ENCODE peak calls at places on chromosomes 7 and 10, in five cellular contexts. Q is HFF-Myc, U is AG04449, O is transverse colon, W is epithelial cell of esophagus. J is an unnamed sample.

GRCh38 chr7:122304604-122304975 is at the start of gene FEZF1:
- DNase-seq in W (no peak), Q (no peak), U (no peak), O (no peak), J (no peak)

GRCh38 chr7:18037609-18038008 is 10.0 kb upstream of the PRPS1L1 start:
- DNase-seq in U (no peak), O (no peak), W (no peak), Q (no peak), J (no peak)

GRCh38 chr10:114282526-114282925 is 43.5 kb downstream of the VWA2 start:
- DNase-seq in W (no peak), Q (no peak), U (no peak), O (no peak), J (no peak)

GRCh38 chr7:144830811-144831210 is 5.0 kb downstream of the TPK1 start:
- DNase-seq in W (peak), O (no peak), Q (no peak), U (no peak), J (no peak)

GRCh38 chr10:7872041-7872442 is 53.7 kb downstream of the TAF3 start:
- DNase-seq in Q (no peak), O (no peak), W (peak), U (no peak), J (no peak)

GRCh38 chr10:62726142-62726541 is 78.4 kb upstream of the ADO start:
- DNase-seq in W (peak), O (no peak), U (no peak), Q (no peak), J (no peak)

GRCh38 chr7:141072548-141073172 is 1.2 kb upstream of the TMEM178B start:
- DNase-seq in W (peak), U (no peak), Q (no peak), O (peak), J (no peak)

GRCh38 chr7:133755922-133756321 is 371.2 kb upstream of the LRGUK start:
- DNase-seq in Q (no peak), O (no peak), W (no peak), U (no peak), J (no peak)

GRCh38 chr7:148987751-148988512 is 40.4 kb downstream of the PDIA4 start:
- DNase-seq in U (no peak), Q (no peak), W (peak), O (no peak), J (no peak)

GRCh38 chr10:351770-352318 is 216.6 kb downstream of the ZMYND11 start:
- DNase-seq in Q (no peak), O (no peak), W (no peak), U (no peak), J (no peak)

GRCh38 chr10:12308102-12308501 is 41.2 kb upstream of the CAMK1D start:
- DNase-seq in W (no peak), U (no peak), O (no peak), Q (no peak), J (no peak)

GRCh38 chr10:79222186-79222585 is 125.1 kb upstream of the PPIF start:
- DNase-seq in W (no peak), U (no peak), Q (no peak), O (no peak), J (no peak)

GRCh38 chr10:110228066-110228465 is 20.7 kb downstream of the MXI1 start:
- DNase-seq in W (no peak), O (no peak), Q (no peak), U (no peak), J (no peak)

GRCh38 chr10:62183857-62184805 is 84.5 kb downstream of the RTKN2 start:
- DNase-seq in U (no peak), W (no peak), Q (no peak), O (no peak), J (peak)

GRCh38 chr7:143013897-143014296 is 13.0 kb downstream of the OR9A2 start:
- DNase-seq in U (peak), Q (peak), O (no peak), W (peak), J (peak)

GRCh38 chr10:83023647-83024046 is 1115.7 kb upstream of the GHITM start:
- DNase-seq in O (no peak), U (no peak), W (peak), Q (no peak), J (no peak)

GRCh38 chr10:53111529-53111928 is 338.9 kb upstream of the MBL2 start:
- DNase-seq in O (no peak), Q (no peak), W (peak), U (no peak), J (no peak)

GRCh38 chr10:124630551-124630950 is 113.6 kb downstream of the FAM53B start:
- DNase-seq in Q (no peak), W (no peak), O (no peak), U (no peak), J (no peak)

GRCh38 chr10:119306964-119307363 is 99.6 kb downstream of the GRK5 start:
- DNase-seq in O (no peak), Q (no peak), U (no peak), W (peak), J (no peak)

GRCh38 chr10:110746254-110746826 is 102.2 kb downstream of the RBM20 start:
- DNase-seq in U (no peak), Q (peak), O (peak), W (peak), J (no peak)

GRCh38 chr10:103280505-103280904 is 3.6 kb downstream of the INA start:
- DNase-seq in Q (no peak), U (no peak), O (no peak), W (no peak), J (no peak)

GRCh38 chr7:114085592-114086490 is 167.0 kb upstream of the PPP1R3A start:
- DNase-seq in Q (no peak), O (peak), W (peak), U (no peak), J (peak)

GRCh38 chr10:128035557-128035973 is 90.7 kb downstream of the MKI67 start:
- DNase-seq in W (peak), U (no peak), O (peak), Q (no peak), J (no peak)

GRCh38 chr7:156113733-156114132 is 301.5 kb upstream of the SHH start:
- DNase-seq in U (no peak), W (no peak), Q (no peak), O (no peak), J (no peak)

GRCh38 chr10:123367181-123367580 is 213.0 kb downstream of the BUB3 start:
- DNase-seq in Q (no peak), W (no peak), O (no peak), U (no peak), J (no peak)

GRCh38 chr7:151389768-151390593 is 19.9 kb downstream of the WDR86 start:
- DNase-seq in W (no peak), O (no peak), U (no peak), Q (no peak), J (no peak)

GRCh38 chr10:71131096-71131495 is 81.3 kb upstream of the UNC5B start:
- DNase-seq in U (no peak), O (no peak), W (no peak), Q (no peak), J (no peak)

GRCh38 chr10:72487116-72487515 is 132.4 kb upstream of the DNAJB12 start:
- DNase-seq in O (no peak), U (no peak), W (no peak), Q (no peak), J (no peak)

GRCh38 chr7:151038951-151039849 is 9.1 kb upstream of the ASIC3 start:
- DNase-seq in U (no peak), O (peak), W (peak), Q (peak), J (peak)

GRCh38 chr7:151677581-151678226 is 158.0 kb upstream of the RHEB start:
- DNase-seq in O (no peak), Q (no peak), U (no peak), W (no peak), J (no peak)

GRCh38 chr7:141185369-141185967 is 111.6 kb downstream of the TMEM178B start:
- DNase-seq in O (no peak), W (no peak), U (no peak), Q (no peak), J (no peak)

GRCh38 chr10:77286851-77287250 is 350.8 kb downstream of the KCNMA1 start:
- DNase-seq in U (no peak), Q (no peak), W (no peak), O (no peak), J (no peak)

GRCh38 chr7:93016085-93016471 is 101.7 kb downstream of the SAMD9 start:
- DNase-seq in Q (no peak), U (no peak), W (no peak), O (peak), J (no peak)

GRCh38 chr7:142364551-142364950 is 106.7 kb upstream of the PRSS58 start:
- DNase-seq in O (no peak), W (peak), U (no peak), Q (no peak), J (no peak)

GRCh38 chr7:26499316-26499897 is 207.7 kb downstream of the SNX10 start:
- DNase-seq in U (no peak), W (no peak), O (peak), Q (no peak), J (no peak)

GRCh38 chr7:81161459-81162075 is 242.7 kb upstream of the SEMA3C start:
- DNase-seq in Q (peak), W (peak), U (peak), O (no peak), J (peak)

DNA sequence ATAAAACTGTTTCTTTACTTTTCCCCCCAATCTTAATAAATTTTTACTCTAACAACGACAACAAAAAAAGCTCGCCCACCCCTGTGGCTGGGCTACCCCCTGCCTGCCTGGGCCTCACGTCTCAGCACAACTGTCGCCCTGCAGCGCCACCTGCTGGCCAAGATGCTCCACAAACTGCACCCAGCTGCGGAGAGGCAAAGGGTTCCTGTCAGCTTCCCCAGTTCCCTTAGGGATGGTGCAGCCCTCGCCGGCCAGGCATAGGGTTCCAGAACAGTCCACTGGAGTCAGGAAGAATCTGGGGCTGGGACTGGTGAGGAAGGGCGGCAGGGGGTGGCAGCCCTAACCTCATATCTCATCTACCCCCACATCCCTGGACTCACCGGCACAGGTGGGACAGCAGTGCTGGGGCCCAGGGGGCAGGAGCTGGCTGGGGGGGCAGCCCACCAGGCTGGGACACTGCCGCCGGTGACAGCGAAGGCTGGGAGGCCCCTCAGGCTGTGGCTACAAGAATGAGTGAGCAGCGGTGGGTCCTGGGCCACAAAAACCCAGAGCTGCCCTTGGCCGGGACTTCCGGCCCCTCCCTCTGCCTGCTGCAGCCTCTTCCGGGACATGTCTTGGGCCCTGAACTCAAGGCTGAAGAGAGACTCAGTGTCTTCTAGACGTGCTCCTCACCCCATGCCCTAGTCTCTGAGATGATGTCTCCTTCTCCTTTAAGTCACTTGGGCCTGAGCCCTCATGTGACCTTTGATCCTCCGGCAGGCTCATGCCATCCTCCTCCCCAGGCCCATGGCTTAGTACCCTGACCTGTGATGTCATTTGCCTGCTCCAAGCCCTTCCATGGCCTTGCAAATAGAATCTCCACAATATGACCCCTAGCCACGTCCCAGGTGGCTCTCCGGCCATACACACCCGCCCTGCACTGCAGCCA is 21.2 kb downstream of the ATP6V1F start:
- DNase-seq in W (peak), U (no peak), O (peak), Q (no peak), J (no peak)
- H3K4me3 ChIP-seq in W (no peak), U (no peak), O (no peak), Q (no peak), J (no peak)

DNA sequence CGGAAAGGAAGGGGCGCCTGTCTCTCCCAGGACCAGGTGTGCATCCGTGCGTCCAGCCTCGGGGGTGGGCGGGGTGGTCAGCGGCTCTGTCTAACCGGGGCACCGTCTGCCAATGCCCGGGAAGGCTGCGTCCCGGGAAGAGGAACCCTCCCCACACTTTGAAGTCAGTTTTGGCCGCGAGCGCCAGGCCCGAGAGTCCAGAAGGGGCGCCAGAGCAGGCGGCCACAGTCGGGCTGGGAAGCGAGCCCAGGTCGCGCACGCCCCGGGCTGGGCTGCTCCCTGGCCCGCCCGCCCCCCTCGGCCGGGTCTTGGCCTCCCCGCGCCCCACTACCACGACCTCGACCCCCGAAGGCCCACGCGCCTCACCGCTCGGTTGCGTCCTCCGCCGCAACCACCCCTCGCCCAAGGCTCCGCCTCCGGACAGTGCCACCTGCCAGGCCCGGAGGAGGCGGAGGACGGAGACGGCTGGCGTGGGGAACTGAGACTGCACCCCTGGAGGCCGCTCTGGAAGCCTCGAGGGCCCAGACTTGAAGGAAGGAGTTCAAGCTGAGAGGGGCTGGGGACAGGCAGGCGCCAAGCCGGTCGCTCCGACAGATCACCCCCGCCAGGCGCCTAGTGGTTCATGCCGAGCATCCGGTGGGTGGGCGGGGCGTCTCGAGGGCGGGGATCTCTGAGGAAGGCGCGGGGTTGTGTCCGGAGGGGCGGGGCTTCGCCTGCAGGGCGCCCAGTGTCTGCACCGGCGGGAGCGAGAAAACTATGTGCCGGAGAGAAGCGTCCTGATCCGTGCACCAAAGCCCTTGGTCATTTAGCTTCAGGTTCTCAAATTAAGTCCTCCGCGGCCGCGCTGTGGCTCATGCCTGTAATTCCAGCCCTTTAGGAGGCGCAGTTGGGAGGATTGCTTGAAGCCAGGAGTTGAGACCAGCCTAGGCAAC is at the start of gene BRAT1:
- DNase-seq in U (peak), O (peak), Q (peak), W (peak), J (peak)
- TF ChIP-seq CTCF in U (peak), O (peak), Q (peak), W (peak), J (peak)

DNA sequence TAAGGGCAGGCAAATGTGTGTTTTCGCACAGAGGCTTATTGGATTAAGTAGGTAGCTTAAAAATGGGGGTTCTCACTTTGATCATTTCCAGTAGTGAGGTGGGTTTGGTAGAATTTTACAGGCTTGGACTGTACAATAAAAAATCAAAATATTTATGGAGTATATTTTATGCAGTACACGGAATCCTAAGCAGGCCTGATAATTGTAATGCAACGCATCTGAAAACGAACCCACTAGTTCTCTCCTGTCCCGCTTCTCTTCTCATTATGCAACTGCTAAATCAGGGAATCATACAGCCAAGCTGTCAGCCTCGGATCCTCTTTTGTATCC is 377 bp upstream of the POLR1F start:
- DNase-seq in O (no peak), W (no peak), U (no peak), Q (no peak), J (no peak)
- H3K4me3 ChIP-seq in O (no peak), W (peak), U (no peak), Q (peak), J (no peak)

GRCh38 chr10:59865101-59865500 is 41.3 kb downstream of the CCDC6 start:
- DNase-seq in O (peak), Q (no peak), U (no peak), W (peak), J (no peak)
- TF ChIP-seq CTCF in O (peak), Q (peak), U (no peak), W (peak), J (peak)

GRCh38 chr7:2758673-2759603 is 70.9 kb downstream of the AMZ1 start:
- DNase-seq in Q (no peak), U (no peak), O (no peak), W (peak), J (no peak)
- H3K4me3 ChIP-seq in Q (peak), U (peak), O (no peak), W (no peak), J (no peak)

DNA sequence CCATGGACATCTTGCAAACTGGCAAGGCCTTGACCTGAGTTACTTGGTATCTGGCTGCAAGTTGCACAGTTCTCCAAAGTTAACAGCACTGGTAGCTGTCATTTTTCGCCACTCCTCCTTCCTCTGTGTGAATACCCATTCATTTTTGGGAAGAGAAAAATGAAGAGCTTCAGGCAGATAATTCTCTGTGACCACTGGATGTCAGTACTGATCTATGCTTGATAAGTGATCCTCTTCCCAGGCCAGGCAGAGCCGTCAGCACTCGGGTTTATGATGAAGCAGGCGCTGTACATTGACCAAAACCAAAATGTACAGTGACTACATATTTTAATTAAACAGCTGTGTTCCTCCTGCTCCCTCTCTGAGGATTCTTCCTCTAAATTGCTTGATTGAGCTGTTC is 55.9 kb upstream of the PDZD8 start:
- DNase-seq in O (no peak), W (peak), U (peak), Q (no peak), J (no peak)
- TF ChIP-seq CTCF in O (no peak), W (peak), U (peak), Q (no peak), J (no peak)

GRCh38 chr7:158846304-158846703 is 10.1 kb upstream of the DYNC2I1 start:
- DNase-seq in W (no peak), Q (no peak), O (no peak), U (no peak), J (no peak)

GRCh38 chr7:158843775-158844174 is 12.6 kb upstream of the DYNC2I1 start:
- DNase-seq in U (no peak), O (no peak), Q (no peak), W (no peak), J (no peak)

GRCh38 chr7:158849553-158850389 is 6.6 kb upstream of the DYNC2I1 start:
- DNase-seq in W (peak), Q (no peak), U (no peak), O (peak), J (no peak)

GRCh38 chr7:158850390-158851174 is 5.8 kb upstream of the DYNC2I1 start:
- DNase-seq in Q (no peak), W (no peak), U (no peak), O (no peak), J (no peak)

DNA sequence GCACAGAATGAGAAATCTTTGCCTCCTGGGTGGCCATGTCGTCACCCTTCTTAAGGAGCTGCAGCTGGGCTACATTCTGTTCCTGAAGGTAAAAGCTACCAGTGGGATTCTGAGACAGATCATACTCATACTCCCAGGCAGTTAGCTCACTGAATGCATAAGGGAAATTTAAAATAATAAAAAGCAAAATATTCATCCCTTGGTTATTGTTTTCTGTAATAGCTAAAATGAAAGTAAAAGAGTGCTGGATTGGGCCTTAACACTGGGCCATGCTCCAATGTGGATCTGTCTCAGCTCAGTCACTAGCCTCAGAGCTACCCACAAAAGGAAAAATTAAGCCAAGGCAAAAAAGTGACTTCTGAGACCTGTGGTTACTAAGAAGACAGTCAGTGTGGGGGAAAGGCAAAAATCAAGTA is 8.9 kb upstream of the DYNC2I1 start:
- DNase-seq in O (no peak), Q (no peak), W (no peak), U (no peak), J (no peak)
- H3K4me3 ChIP-seq in O (no peak), Q (no peak), W (no peak), U (no peak), J (no peak)

DNA sequence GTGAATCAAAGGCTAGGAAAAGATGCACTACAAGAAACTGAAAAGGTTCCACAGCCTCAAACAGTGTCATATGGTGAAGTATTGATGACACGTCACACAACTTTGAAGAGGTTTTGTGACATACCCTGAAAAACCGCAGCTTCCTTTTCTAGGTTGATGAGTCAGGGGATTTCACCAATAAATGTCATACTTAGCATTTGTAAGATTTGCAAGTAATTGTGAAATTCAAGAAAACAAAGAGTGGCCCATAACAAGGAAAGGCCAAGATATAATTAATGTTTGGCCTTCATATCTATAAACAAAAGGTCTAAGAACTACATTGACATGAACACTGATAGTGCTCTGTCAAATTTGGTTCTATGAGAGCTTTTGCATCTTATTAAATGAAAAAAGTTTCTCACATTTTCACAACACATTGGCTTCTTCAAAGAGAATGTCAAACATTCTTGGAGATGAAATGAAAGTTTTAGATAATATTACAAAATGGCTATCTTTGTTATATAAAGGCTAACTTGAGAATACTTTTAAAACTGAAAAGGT is 62.0 kb upstream of the NAMPT start:
- DNase-seq in O (no peak), W (peak), U (peak), Q (peak), J (peak)
- TF ChIP-seq CTCF in O (no peak), W (no peak), U (no peak), Q (no peak), J (no peak)